ENCODE peak calls at places on chromosomes 2 and 18, in five cellular contexts. Q is mammary epithelial cell; I is CD8-positive, alpha-beta T cell; G is fibroblast of villous mesenchyme; S is GM23338. L is an unnamed sample.

GRCh38 chr2:46909771-46910419 is 5.7 kb downstream of the MCFD2 start:
- DNase-seq in G (peak), S (no peak), I (no peak), Q (peak), L (no peak)

GRCh38 chr2:200862532-200863000 is 1.9 kb downstream of the CLK1 start:
- DNase-seq in Q (peak), G (peak), S (peak), I (peak), L (no peak)

GRCh38 chr2:198173242-198173641 is 368.8 kb downstream of the PLCL1 start:
- DNase-seq in I (no peak), Q (no peak), G (peak), S (peak), L (no peak)

GRCh38 chr18:9950289-9951016 is 36.6 kb downstream of the VAPA start:
- DNase-seq in I (no peak), Q (no peak), G (peak), S (no peak), L (no peak)

GRCh38 chr18:79507076-79507545 is 111.4 kb downstream of the NFATC1 start:
- DNase-seq in I (no peak), Q (no peak), G (peak), S (no peak), L (peak)

GRCh38 chr2:234366891-234367290 is 130.0 kb downstream of the ARL4C start:
- DNase-seq in Q (peak), S (no peak), I (no peak), G (peak), L (no peak)

GRCh38 chr2:60423066-60423465 is 130.4 kb downstream of the BCL11A start:
- DNase-seq in S (no peak), G (no peak), Q (no peak), I (no peak), L (no peak)

GRCh38 chr2:215970425-215970824 is 42.9 kb downstream of the MREG start:
- DNase-seq in I (no peak), G (no peak), Q (peak), S (no peak), L (no peak)

GRCh38 chr2:14558382-14558919 is 74.1 kb upstream of the LRATD1 start:
- DNase-seq in G (no peak), I (no peak), S (no peak), Q (peak), L (no peak)

GRCh38 chr18:394276-394996 is 106.1 kb downstream of the COLEC12 start:
- DNase-seq in Q (no peak), I (no peak), S (no peak), G (no peak), L (no peak)

GRCh38 chr2:43566461-43566729 is 29.4 kb downstream of the THADA start:
- DNase-seq in S (no peak), Q (no peak), G (no peak), I (no peak), L (no peak)

GRCh38 chr2:102334471-102334870 is 21.1 kb upstream of the IL18R1 start:
- DNase-seq in S (no peak), G (no peak), I (no peak), Q (no peak), L (no peak)

GRCh38 chr2:179460530-179460929 is 195.9 kb upstream of the SESTD1 start:
- DNase-seq in S (no peak), Q (peak), G (peak), I (no peak), L (no peak)

GRCh38 chr2:232872826-232873225 is 2.8 kb downstream of the SNORC start:
- DNase-seq in I (no peak), S (no peak), G (no peak), Q (no peak), L (no peak)

GRCh38 chr2:1628893-1629292 is 115.4 kb downstream of the PXDN start:
- DNase-seq in G (peak), Q (peak), I (no peak), S (no peak), L (peak)

GRCh38 chr2:138787053-138787666 is 7.0 kb upstream of the NXPH2 start:
- DNase-seq in Q (peak), I (no peak), S (peak), G (peak), L (no peak)

GRCh38 chr2:95305341-95306058 is 8.4 kb downstream of the KCNIP3 start:
- DNase-seq in G (no peak), S (no peak), I (no peak), Q (no peak), L (no peak)

GRCh38 chr18:49135871-49136270 is 185.1 kb upstream of the SMAD7 start:
- DNase-seq in Q (peak), G (peak), I (no peak), S (peak), L (no peak)

GRCh38 chr2:226994775-226995174 is 158.9 kb downstream of the RHBDD1 start:
- DNase-seq in Q (no peak), G (no peak), I (no peak), S (no peak), L (no peak)

GRCh38 chr2:62303818-62304217 is 107.9 kb downstream of the B3GNT2 start:
- DNase-seq in Q (no peak), G (no peak), I (no peak), S (no peak), L (no peak)

GRCh38 chr18:21490745-21491144 is 109.8 kb downstream of the ESCO1 start:
- DNase-seq in G (no peak), I (no peak), Q (no peak), S (no peak), L (no peak)

GRCh38 chr2:230134496-230135073 is 65.9 kb upstream of the SLC16A14 start:
- DNase-seq in Q (peak), S (no peak), G (peak), I (no peak), L (no peak)

GRCh38 chr2:11303290-11304013 is 41.0 kb downstream of the ROCK2 start:
- DNase-seq in Q (no peak), I (no peak), S (no peak), G (no peak), L (no peak)

GRCh38 chr2:144285324-144285723 is 234.6 kb downstream of the ZEB2 start:
- DNase-seq in G (no peak), S (no peak), I (no peak), Q (no peak), L (no peak)

GRCh38 chr2:177264209-177264538 is 353 bp downstream of the NFE2L2 start:
- DNase-seq in I (no peak), G (no peak), S (no peak), Q (no peak), L (no peak)

GRCh38 chr2:191565647-191566198 is 112.2 kb upstream of the NABP1 start:
- DNase-seq in I (no peak), Q (no peak), G (no peak), S (no peak), L (no peak)

GRCh38 chr2:235567842-235568241 is 74.0 kb downstream of the AGAP1 start:
- DNase-seq in Q (peak), S (no peak), I (no peak), G (no peak), L (no peak)

GRCh38 chr18:50218432-50219197 is 23.7 kb upstream of the MYO5B start:
- DNase-seq in Q (peak), S (peak), I (peak), G (peak), L (no peak)

GRCh38 chr2:32264422-32265149 is at the start of gene NLRC4:
- DNase-seq in I (no peak), S (no peak), G (no peak), Q (no peak), L (no peak)

GRCh38 chr2:64987963-64988419 is 1.2 kb upstream of the SLC1A4 start:
- DNase-seq in S (peak), I (no peak), Q (no peak), G (peak), L (no peak)

GRCh38 chr2:64989126-64989981 is at the start of gene SLC1A4:
- DNase-seq in S (peak), I (peak), Q (peak), G (peak), L (peak)

GRCh38 chr2:64990823-64991222 is 1.6 kb downstream of the SLC1A4 start:
- DNase-seq in Q (no peak), S (no peak), G (no peak), I (no peak), L (no peak)

GRCh38 chr2:64988420-64989125 is 626 bp upstream of the SLC1A4 start:
- DNase-seq in I (peak), Q (peak), S (peak), G (peak), L (peak)

GRCh38 chr2:64989982-64990614 is 899 bp downstream of the SLC1A4 start:
- DNase-seq in I (no peak), Q (no peak), G (no peak), S (peak), L (peak)
- H3K4me3 ChIP-seq in I (peak), Q (peak), G (peak), S (peak), L (peak)

DNA sequence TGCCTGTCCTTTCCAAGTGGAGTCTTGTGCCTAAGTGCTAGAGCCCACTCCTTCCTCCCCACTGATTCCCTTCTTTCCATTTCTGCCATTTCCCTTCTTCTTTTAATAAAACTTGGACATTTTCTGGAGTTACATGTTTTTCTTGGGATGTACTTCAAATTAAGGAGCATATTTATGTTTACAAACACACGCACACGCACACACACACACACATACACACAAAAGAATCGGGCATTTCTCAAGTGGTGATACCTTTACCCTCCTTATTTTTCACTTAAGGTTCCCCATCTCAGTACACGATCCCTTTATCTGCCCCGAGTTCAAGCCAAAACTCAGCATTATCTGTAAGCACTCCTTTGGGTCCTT is 154.3 kb downstream of the TGIF1 start:
- DNase-seq in Q (no peak), G (no peak), I (no peak), S (no peak), L (no peak)
- H3K4me3 ChIP-seq in Q (peak), G (peak), I (peak), S (peak), L (peak)

GRCh38 chr18:63198868-63199742 is 120.5 kb downstream of the BCL2 start:
- DNase-seq in G (no peak), S (no peak), Q (no peak), I (no peak), L (no peak)
- H3K4me3 ChIP-seq in G (no peak), S (no peak), Q (no peak), I (peak), L (peak)

GRCh38 chr2:84855730-84856129 is 25.2 kb downstream of the TRABD2A start:
- DNase-seq in G (no peak), S (peak), I (no peak), Q (no peak), L (no peak)
- H3K4me3 ChIP-seq in G (no peak), S (peak), I (peak), Q (no peak), L (no peak)

DNA sequence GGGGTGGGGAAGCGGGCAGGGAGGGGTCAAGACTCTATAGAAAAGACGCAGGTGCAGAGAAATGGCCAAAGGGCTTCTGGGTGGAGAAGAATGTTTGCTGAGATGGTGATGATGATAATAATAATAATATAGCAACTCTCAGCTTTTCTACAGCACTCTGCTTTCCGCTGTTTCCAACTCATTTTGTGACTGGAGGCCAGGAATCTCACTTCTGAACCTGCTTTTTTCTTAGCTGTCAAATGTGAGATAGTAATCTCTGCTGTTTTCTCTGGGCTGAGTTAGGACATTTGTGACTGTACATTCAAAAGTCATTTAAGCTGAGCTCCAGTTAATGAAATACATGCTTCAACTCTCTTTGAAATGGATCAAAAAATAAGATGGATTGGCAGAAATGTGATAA is 58.4 kb downstream of the TNS1 start:
- DNase-seq in S (no peak), I (no peak), G (no peak), Q (no peak), L (no peak)
- H3K4me3 ChIP-seq in S (no peak), I (no peak), G (no peak), Q (no peak), L (peak)

GRCh38 chr2:157479081-157480027 is 35.5 kb upstream of the CYTIP start:
- DNase-seq in S (no peak), Q (no peak), G (no peak), I (no peak), L (no peak)
- H3K4me3 ChIP-seq in S (no peak), Q (no peak), G (no peak), I (no peak), L (no peak)

DNA sequence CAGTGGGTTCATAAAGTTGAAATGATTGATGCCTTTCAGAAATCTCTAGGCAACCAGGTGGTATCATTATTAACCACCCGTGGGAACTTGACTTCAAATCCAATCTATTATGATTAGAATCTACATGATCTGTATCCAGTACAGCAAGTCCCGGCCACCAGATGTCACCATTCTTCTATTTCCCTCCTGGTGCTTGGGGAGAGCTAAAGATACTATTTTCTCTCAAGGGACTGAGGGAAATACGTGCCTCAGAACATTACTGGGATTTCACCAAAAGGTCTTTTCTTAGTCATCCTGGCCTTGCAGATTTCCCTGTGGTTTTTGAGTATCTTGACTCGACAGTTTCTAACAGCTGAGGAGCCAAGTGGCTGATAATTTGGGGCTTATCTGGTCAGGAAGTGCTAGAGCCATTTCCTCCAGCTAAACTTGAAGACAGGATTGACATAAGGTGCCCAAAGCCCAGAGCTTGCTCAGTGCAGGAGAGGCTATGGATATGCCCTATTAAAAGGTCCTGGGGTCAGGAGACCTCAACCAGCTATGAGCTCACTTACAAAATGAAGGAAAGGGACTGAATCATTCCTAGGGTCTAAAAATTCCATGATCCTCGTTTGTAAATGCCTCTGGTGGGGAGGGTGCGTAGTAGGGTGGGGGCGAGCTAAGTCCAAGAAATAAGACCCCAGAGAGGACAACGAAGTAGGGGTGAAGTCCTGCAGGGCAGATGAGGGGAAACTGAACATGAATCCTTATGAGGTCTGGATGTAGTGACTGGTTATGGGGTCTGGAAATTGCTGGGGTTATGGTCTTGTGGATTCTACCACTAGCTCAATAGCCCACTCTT is 135.4 kb upstream of the MGAT5 start:
- DNase-seq in I (peak), G (peak), S (peak), Q (peak), L (peak)
- H3K4me3 ChIP-seq in I (no peak), G (no peak), S (peak), Q (no peak), L (peak)

DNA sequence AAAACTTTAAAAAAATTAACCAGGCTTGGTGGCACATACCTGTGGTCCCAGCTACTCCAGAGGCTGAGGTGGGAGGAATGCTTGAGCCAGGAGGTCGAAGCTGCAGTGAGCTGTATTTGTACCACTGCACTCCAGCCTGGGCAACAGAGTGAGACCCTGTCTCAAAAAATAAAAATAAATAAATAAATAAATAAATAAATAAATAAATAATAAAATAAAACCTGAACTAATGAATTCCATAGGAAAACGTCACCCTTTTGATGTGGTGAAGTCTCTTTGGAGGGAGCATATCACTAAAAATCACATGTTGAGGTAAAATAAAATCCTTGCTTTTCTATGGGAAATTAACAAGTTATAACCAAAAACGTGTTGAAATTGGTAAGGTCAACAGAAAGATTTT is 29.6 kb upstream of the ITGAV start:
- DNase-seq in Q (no peak), I (no peak), S (no peak), G (no peak), L (no peak)
- H3K4me3 ChIP-seq in Q (no peak), I (no peak), S (no peak), G (no peak), L (no peak)

DNA sequence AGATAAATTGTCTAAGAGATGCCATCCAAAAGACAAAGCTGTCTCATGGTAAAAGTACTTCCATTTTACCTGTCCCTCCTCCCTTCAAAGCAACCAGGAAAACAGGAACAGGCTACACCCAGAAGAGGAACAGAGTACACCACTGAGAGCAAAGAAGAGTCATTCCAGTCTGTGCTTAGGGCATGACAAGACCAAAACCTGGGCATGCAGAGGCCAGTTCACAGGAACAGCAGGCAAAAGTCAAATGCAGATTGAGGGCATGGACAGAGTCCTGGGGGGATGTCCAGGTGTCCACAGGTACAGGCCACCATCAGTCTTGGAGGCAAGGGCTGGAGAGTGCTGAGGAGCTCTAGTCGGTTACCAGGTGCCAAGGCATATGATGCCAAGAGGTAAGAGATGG is 23.7 kb downstream of the PLEK start:
- DNase-seq in Q (no peak), G (no peak), I (no peak), S (no peak), L (no peak)
- H3K4me3 ChIP-seq in Q (no peak), G (no peak), I (no peak), S (no peak), L (no peak)

DNA sequence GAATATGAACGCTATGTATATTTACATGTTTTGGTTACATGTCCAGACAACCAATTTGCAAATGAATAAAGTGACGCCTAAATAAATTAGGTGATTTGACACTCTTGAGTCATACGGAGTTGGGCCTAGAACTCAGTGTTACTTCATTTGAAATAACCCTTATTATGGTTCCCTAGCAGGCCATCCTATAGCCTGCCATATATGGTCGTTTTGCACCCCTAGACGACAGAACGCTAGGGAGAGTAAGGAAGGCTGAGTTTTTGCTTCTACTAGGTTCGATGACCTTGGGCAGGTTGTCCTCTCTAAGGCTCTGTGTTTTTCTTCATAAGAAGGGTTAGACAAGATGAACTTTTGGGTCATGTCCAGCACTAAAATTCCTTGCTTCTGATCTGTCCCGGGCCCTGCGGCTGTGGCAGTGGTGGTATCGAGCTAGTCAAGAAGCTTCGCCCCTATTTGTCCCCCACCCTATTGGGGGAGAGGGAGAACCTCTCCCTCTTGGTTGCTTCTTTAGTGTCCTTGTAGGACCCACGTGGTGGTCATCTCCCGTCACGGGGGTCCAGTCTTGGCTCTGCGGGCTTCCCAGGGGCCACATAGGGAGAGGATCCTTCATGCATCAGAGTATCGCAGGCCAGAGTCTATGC is 574 bp upstream of the EML4 start:
- DNase-seq in G (no peak), Q (no peak), I (no peak), S (no peak), L (no peak)
- H3K4me3 ChIP-seq in G (no peak), Q (no peak), I (no peak), S (peak), L (peak)